ENCODE peak calls at places on chromosomes 1 and 21, in eight cellular contexts. U is adrenal gland, N is transverse colon, L is right lobe of liver, P is stomach, D is Peyer's patch, G is body of pancreas, X is prostate gland. T is an unnamed sample.

GRCh38 chr1:214404154-214404553 is 123.2 kb downstream of the SMYD2 start:
- DNase-seq in G (no peak), P (no peak), X (no peak), D (no peak), L (no peak), U (no peak), N (no peak), T (no peak)

GRCh38 chr1:208475449-208475848 is 231.3 kb upstream of the PLXNA2 start:
- DNase-seq in N (no peak), X (no peak), P (no peak), U (peak; percentile 49), D (no peak), L (no peak), G (no peak), T (peak; percentile 55)

GRCh38 chr1:233905416-233906051 is 1.1 kb downstream of the SLC35F3 start:
- DNase-seq in G (no peak), L (no peak), N (no peak), D (no peak), U (no peak), X (no peak), P (no peak), T (no peak)

GRCh38 chr1:14880456-14881316 is 272.9 kb upstream of the TMEM51 start:
- DNase-seq in N (no peak), L (no peak), X (no peak), G (peak; percentile 71), U (peak; percentile 24), P (peak; percentile 57), D (no peak), T (no peak)

GRCh38 chr21:27505516-27505915 is 538.6 kb upstream of the ADAMTS5 start:
- DNase-seq in N (no peak), G (no peak), X (no peak), P (no peak), D (no peak), L (no peak), U (no peak), T (no peak)

GRCh38 chr1:40774266-40774998 is 9.2 kb upstream of the KCNQ4 start:
- DNase-seq in L (no peak), U (peak; percentile 46), X (peak; percentile 47), N (peak; percentile 72), D (peak; percentile 70), P (peak; percentile 66), G (peak; percentile 76), T (peak; percentile 61)

GRCh38 chr1:11485191-11485590 is 6.2 kb downstream of the DISP3 start:
- DNase-seq in P (no peak), U (no peak), L (no peak), X (peak; percentile 49), D (no peak), G (peak; percentile 9), N (no peak), T (no peak)

GRCh38 chr1:59290173-59290954 is 6.5 kb upstream of the FGGY start:
- DNase-seq in U (peak; percentile 30), L (peak; percentile 67), G (peak; percentile 75), P (peak; percentile 57), D (no peak), N (peak; percentile 52), X (no peak), T (peak; percentile 59)

GRCh38 chr1:55378582-55378981 is 163.4 kb upstream of the USP24 start:
- DNase-seq in P (peak; percentile 60), N (peak; percentile 23), X (peak; percentile 15), L (no peak), G (peak; percentile 73), D (no peak), U (peak; percentile 21), T (peak; percentile 73)

GRCh38 chr1:42266253-42267135 is 68.5 kb downstream of the FOXJ3 start:
- DNase-seq in N (no peak), X (peak; percentile 31), U (no peak), G (peak; percentile 8), P (no peak), L (no peak), D (no peak), T (peak; percentile 39)

GRCh38 chr21:30257773-30258172 is 25.0 kb downstream of the KRTAP24-1 start:
- DNase-seq in U (no peak), G (no peak), P (no peak), D (no peak), X (no peak), L (no peak), N (no peak), T (peak; percentile 27)

GRCh38 chr1:13513885-13514546 is at the start of gene LRRC38:
- DNase-seq in G (no peak), L (no peak), D (no peak), P (no peak), U (peak; percentile 70), N (peak; percentile 10), X (no peak), T (no peak)

GRCh38 chr1:14442669-14443068 is 155.8 kb upstream of the KAZN start:
- DNase-seq in N (no peak), G (no peak), P (no peak), U (no peak), X (no peak), D (no peak), L (no peak), T (no peak)

DNA sequence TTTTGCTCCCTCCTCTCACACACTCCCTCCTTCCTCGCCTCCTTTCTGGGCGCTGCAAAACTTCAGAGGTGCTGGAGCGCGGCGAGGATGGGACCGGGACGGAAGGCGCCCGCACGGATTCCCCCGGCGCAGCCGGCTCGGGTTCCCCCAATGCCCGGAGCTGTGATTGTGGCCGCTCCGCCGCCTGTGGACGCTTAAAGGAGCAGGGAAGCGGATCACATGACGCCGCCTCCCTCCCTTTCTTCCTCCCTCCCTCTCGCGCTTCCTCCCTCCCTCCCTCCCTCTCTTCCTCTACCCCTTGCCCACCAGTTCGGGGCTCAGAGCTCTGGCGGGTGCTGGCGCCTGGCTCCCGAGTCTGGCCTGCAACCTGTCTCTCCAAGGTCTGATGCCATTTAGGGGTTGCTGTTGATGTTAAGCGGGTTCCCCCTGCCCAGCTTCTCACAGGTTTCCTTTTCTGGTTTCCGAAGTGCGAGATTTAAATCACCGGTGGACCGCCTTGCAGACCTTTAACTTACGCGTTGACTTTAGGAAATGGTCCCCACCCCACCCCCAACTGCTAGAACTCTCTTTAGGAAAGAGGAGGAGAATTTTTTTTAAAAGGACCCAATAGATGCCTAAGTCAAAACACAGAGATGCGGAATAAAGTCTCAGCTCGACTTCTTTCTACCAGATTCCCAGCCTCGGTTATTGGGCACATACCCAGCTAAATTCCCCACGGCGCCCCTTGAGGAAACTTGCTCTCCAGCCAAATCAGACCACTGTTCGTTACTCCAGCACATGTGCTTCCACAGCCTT is at the start of gene WLS:
- DNase-seq in U (peak; percentile 84), X (peak; percentile 87), N (peak; percentile 81), G (peak; percentile 88), L (peak; percentile 77), P (peak; percentile 83), D (peak; percentile 78), T (peak; percentile 79)
- TF ChIP-seq POLR2A in U (peak; percentile 59), X (peak; percentile 86), N (peak; percentile 86), G (peak; percentile 68), L (peak; percentile 63), P (no peak), D (peak; percentile 49), T (peak; percentile 74)

GRCh38 chr1:91811363-91812025 is 74.5 kb downstream of the TGFBR3 start:
- DNase-seq in D (no peak), N (no peak), U (no peak), G (no peak), L (no peak), P (no peak), X (no peak), T (no peak)

GRCh38 chr1:91806146-91806545 is 79.8 kb downstream of the TGFBR3 start:
- DNase-seq in D (no peak), G (no peak), P (no peak), N (no peak), X (no peak), U (no peak), L (no peak), T (no peak)

GRCh38 chr1:91806777-91807700 is 78.9 kb downstream of the TGFBR3 start:
- DNase-seq in D (no peak), P (no peak), U (no peak), N (no peak), L (no peak), X (no peak), G (no peak), T (no peak)

GRCh38 chr1:91807921-91808620 is 77.9 kb downstream of the TGFBR3 start:
- DNase-seq in X (no peak), G (no peak), D (no peak), N (no peak), U (no peak), L (no peak), P (no peak), T (no peak)

GRCh38 chr1:91809267-91809666 is 76.7 kb downstream of the TGFBR3 start:
- DNase-seq in G (no peak), L (no peak), N (no peak), U (no peak), X (no peak), P (no peak), D (no peak), T (no peak)
- H3K27me3 ChIP-seq in G (no peaks in the 10 kb centered on the region), L (no peaks in the 10 kb centered on the region), N (no peaks in the 10 kb centered on the region), U (no peaks in the 10 kb centered on the region), X (no peaks in the 10 kb centered on the region), P (no peaks in the 10 kb centered on the region), D (no peaks in the 10 kb centered on the region), T (no peaks in the 10 kb centered on the region)

DNA sequence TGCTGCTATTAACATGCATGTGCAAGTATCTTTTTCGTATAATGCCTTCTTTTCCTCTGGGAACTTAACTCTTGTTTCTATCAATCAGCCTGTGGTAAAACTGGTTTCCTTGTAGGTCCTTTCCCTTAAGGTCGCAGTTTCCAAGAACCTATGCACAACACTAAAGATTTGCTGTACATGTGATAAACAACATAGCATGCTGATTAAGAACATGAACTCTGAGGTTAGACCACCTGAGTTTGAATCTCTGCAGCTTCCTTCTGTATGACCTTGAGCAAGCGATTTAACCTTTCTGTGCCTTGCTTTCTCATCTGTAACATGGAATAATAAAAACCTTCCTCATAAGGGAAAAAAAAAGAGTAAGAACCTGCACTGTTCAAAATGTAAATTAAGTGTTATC is 186.4 kb downstream of the RYR2 start:
- DNase-seq in U (no peak), P (no peak), L (no peak), G (no peak), N (no peak), X (no peak), D (no peak), T (no peak)
- TF ChIP-seq CTCF in U (no peak), P (no peak), L (no peak), G (no peak), N (no peak), X (no peak), D (no peak), T (no peak)

GRCh38 chr1:23792151-23792945 is 1.4 kb downstream of the LYPLA2 start:
- DNase-seq in N (no peak), L (no peak), P (no peak), X (no peak), G (no peak), U (no peak), D (peak; percentile 49), T (no peak)

GRCh38 chr1:23793861-23794731 is 3.2 kb downstream of the LYPLA2 start:
- DNase-seq in U (no peak), D (peak; percentile 51), P (peak; percentile 46), G (no peak), L (peak; percentile 74), X (no peak), N (no peak), T (peak; percentile 31)

GRCh38 chr1:23791434-23792047 is 596 bp downstream of the LYPLA2 start:
- DNase-seq in P (peak; percentile 49), L (no peak), G (no peak), X (no peak), N (peak; percentile 50), U (no peak), D (peak; percentile 59), T (peak; percentile 67)

GRCh38 chr1:23790696-23791433 is at the start of gene LYPLA2:
- DNase-seq in X (peak; percentile 95), N (peak; percentile 94), D (peak; percentile 94), U (peak; percentile 95), P (peak; percentile 96), G (peak; percentile 95), L (peak; percentile 95), T (peak; percentile 96)

GRCh38 chr1:23793018-23793781 is 2.3 kb downstream of the LYPLA2 start:
- DNase-seq in P (peak; percentile 89), L (peak; percentile 81), G (peak; percentile 61), X (peak; percentile 50), N (peak; percentile 72), D (peak; percentile 81), U (peak; percentile 59), T (peak; percentile 65)
- TF ChIP-seq POLR2A in P (no peak), L (no peak), G (no peak), X (no peak), N (peak; percentile 20), D (no peak), U (no peak), T (no peak)

T was measured in thyroid gland.